ENCODE peak calls at places on chromosomes 12 and 14, in six cellular contexts. E is WTC11, W is A549, L is HepG2, U is K562, R is endothelial cell of umbilical vein. S is an unnamed sample.

GRCh38 chr12:70443274-70443673 is 77.2 kb downstream of the KCNMB4 start:
- DNase-seq in W (no peak), U (no peak), L (no peak), E (no peak), R (peak), S (no peak)

GRCh38 chr12:42336286-42336685 is 10.3 kb downstream of the PPHLN1 start:
- DNase-seq in E (no peak), R (no peak), W (no peak), L (no peak), U (no peak), S (no peak)

GRCh38 chr14:59583755-59584154 is 7.1 kb upstream of the CCDC175 start:
- DNase-seq in W (peak), U (no peak), L (no peak), E (no peak), R (no peak), S (no peak)

GRCh38 chr12:54486173-54486867 is 11.2 kb upstream of the NCKAP1L start:
- DNase-seq in W (no peak), R (no peak), U (no peak), L (no peak), E (no peak), S (no peak)

GRCh38 chr12:15453613-15454012 is 131.3 kb downstream of the PTPRO start:
- DNase-seq in L (no peak), R (no peak), U (no peak), W (no peak), E (no peak), S (no peak)

GRCh38 chr14:94123296-94123695 is 6.1 kb downstream of the IFI27L2 start:
- DNase-seq in R (no peak), L (no peak), E (no peak), W (no peak), U (no peak), S (no peak)

GRCh38 chr14:58098507-58098906 is 53.5 kb downstream of the ARMH4 start:
- DNase-seq in R (peak), L (no peak), W (no peak), U (no peak), E (no peak), S (no peak)

GRCh38 chr14:98208074-98208675 is 1063.8 kb downstream of the BCL11B start:
- DNase-seq in R (no peak), U (no peak), E (no peak), L (no peak), W (no peak), S (no peak)

GRCh38 chr14:67487937-67488893 is at the start of gene TMEM229B:
- DNase-seq in W (no peak), U (no peak), E (no peak), L (no peak), R (no peak), S (no peak)

GRCh38 chr12:1719139-1719538 is 28.3 kb downstream of the ADIPOR2 start:
- DNase-seq in E (no peak), R (no peak), U (no peak), L (no peak), W (no peak), S (no peak)

GRCh38 chr12:124663771-124664366 is 96.5 kb upstream of the NCOR2 start:
- DNase-seq in R (no peak), E (no peak), W (no peak), U (no peak), L (no peak), S (no peak)

GRCh38 chr14:105891221-105891602 is 364.8 kb downstream of the TMEM121 start:
- DNase-seq in W (no peak), R (no peak), E (no peak), L (no peak), U (peak), S (no peak)

GRCh38 chr12:54082402-54082892 is 28.8 kb downstream of the HOXC4 start:
- DNase-seq in W (no peak), L (no peak), E (peak), U (peak), R (no peak), S (no peak)

GRCh38 chr14:99707420-99707819 is 23.3 kb downstream of the CYP46A1 start:
- DNase-seq in L (no peak), W (no peak), U (no peak), E (no peak), R (no peak), S (no peak)

GRCh38 chr14:33986804-33987203 is 35.9 kb upstream of the EGLN3 start:
- DNase-seq in U (no peak), L (no peak), E (no peak), R (peak), W (peak), S (no peak)

GRCh38 chr14:96592591-96593388 is 90.6 kb downstream of the PAPOLA start:
- DNase-seq in U (peak), R (peak), L (peak), E (peak), W (peak), S (peak)

GRCh38 chr12:80195143-80195726 is 95.9 kb downstream of the OTOGL start:
- DNase-seq in R (peak), U (no peak), W (peak), L (peak), E (no peak), S (no peak)

GRCh38 chr14:24366664-24367505 is 1.1 kb upstream of the NFATC4 start:
- DNase-seq in L (peak), E (peak), R (peak), W (peak), U (peak), S (peak)

GRCh38 chr14:104296388-104297312 is 158.3 kb downstream of the KIF26A start:
- DNase-seq in E (peak), U (no peak), R (peak), W (no peak), L (no peak), S (no peak)

GRCh38 chr14:104298458-104298857 is 160.1 kb downstream of the KIF26A start:
- DNase-seq in U (no peak), L (no peak), E (no peak), R (no peak), W (no peak), S (no peak)

GRCh38 chr14:104297721-104298401 is 159.5 kb downstream of the KIF26A start:
- DNase-seq in R (no peak), L (no peak), E (no peak), W (no peak), U (no peak), S (no peak)

GRCh38 chr14:104295681-104296387 is 157.4 kb downstream of the KIF26A start:
- DNase-seq in R (no peak), W (no peak), E (peak), U (no peak), L (no peak), S (no peak)

DNA sequence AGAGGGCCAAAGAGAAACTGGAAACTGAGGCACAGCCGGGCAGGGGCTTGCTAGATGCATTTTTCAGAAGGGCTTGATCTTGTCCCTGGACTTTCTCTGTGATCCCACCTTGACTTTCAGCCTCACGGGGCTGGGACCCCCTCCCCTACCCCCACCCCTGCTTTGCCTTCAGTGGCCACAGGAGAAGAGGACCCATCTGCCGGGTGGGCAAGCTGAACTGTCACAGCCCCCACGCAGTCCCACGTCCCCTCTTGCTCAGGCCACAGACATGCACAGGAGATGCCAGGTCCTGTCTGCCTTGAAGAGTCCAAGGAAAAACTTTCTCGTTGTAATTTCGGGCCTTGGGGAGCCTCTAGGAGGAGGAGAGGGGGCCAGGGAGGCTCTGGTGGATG is 158.9 kb downstream of the KIF26A start:
- DNase-seq in E (no peak), R (no peak), L (no peak), W (no peak), U (no peak), S (no peak)
- TF ChIP-seq JUN in E (no peak), R (no peak), L (no peak), W (no peak), U (no peak), S (no peak)

GRCh38 chr14:89842852-89843251 is 111.7 kb downstream of the EFCAB11 start:
- DNase-seq in W (no peak), L (peak), E (no peak), R (no peak), U (no peak), S (no peak)

GRCh38 chr14:89844508-89844907 is 110.0 kb downstream of the EFCAB11 start:
- DNase-seq in E (no peak), L (no peak), U (no peak), R (no peak), W (no peak), S (no peak)

GRCh38 chr14:89848165-89848564 is 106.4 kb downstream of the EFCAB11 start:
- DNase-seq in W (no peak), E (no peak), U (no peak), L (no peak), R (no peak), S (no peak)

GRCh38 chr14:89841855-89842254 is 112.7 kb downstream of the EFCAB11 start:
- DNase-seq in W (no peak), E (peak), L (no peak), R (no peak), U (no peak), S (no peak)

GRCh38 chr14:89845346-89845745 is 109.2 kb downstream of the EFCAB11 start:
- DNase-seq in U (no peak), W (peak), E (no peak), L (no peak), R (no peak), S (no peak)
- TF ChIP-seq JUN in U (no peak), W (no peak), E (no peak), L (no peak), R (no peak), S (no peak)

GRCh38 chr12:123115409-123116111 is 35.3 kb downstream of the PITPNM2 start:
- DNase-seq in L (no peak), U (no peak), W (no peak), R (no peak), E (no peak), S (no peak)
- TF ChIP-seq JUN in L (no peak), U (no peak), W (no peak), R (no peak), E (no peak), S (no peak)

DNA sequence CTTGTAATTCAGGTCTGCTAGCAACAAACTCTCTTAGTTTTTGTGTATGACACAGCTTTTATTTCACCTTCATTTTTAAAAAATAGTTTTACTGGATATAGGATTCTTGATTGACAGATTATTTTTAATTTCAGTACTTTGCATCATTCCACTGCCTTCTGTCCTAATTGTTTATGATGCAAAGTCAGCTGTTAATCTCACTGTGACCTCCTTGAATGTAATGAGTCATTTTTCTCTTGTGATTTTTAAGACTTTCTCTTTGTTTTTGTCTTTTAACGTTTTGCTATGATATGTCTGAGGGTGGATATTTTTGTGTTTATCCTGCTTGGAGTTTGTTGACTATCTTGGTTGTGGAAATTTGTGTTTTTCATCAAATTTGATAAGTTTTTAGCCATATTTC is 126.3 kb upstream of the FBXO33 start:
- DNase-seq in R (no peak), L (no peak), W (no peak), U (no peak), E (no peak), S (no peak)
- TF ChIP-seq JUN in R (no peak), L (no peak), W (no peak), U (no peak), E (no peak), S (no peak)

DNA sequence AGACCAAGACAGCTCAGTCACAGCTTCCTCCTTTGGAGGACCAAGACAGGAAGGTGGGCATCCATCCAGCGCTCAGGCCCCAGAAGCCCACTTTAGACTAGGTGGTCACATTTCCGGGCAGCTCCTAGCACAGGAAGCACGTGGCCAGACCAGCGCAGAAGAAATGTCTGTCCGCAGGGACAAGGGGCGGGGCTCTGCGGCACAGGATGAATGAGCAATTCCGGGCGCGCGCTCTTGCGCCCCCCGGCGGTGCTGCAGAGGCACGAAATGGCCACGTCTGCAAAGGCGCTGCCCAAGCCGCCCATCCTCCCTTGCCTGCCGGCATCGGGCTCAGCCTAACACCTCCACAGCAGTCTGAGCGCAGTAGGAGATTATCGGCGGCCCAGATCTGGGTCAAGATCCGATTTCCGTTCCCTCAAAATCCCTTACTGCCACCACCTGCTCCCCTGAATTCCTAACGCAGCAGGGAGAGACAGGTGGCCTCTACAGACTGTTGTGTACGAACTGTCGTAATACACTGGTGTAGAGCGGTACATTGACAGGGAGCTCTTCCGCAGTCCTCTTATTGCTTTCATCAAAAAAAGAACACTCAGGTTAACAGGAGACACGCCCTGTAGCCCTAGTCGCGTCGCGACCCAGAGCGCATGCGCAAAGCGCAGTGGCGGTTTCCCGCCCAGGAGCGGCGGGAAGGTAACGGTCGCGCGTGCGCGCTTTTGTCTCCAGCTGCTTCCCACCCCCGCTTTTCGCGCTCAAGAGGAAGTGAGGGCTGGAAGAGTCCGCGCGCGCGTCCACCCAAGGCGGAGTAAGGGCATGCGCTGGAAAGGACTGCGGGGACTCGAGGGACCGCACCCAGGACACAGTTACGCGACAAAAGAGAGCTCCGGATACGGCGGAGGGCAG is 794 bp downstream of the TUBA1B start:
- DNase-seq in W (peak), U (peak), R (peak), L (peak), E (peak), S (peak)
- TF ChIP-seq JUN in W (no peak), U (peak), R (no peak), L (peak), E (peak), S (no peak)

DNA sequence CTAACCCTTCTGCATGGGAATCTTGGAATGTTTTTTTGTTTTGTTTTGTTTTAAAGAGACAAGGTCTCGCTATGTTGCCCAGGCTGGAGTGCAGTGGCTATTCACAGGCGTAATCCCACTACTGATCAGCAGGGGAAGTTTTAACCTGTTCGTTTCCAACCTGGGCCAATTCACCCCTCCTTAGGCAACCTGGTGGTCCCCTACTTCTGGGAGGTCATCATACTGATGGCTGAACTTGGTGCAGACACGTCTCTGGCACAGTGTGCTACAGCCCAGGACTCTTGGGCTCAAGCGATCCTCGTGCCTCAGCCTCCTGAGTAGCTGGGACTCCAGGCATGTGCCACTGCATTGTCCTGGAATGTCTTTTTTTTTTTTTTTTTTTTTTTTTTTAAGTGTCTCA is 48.9 kb upstream of the ISM2 start:
- DNase-seq in L (no peak), R (no peak), W (no peak), E (no peak), U (no peak), S (no peak)
- TF ChIP-seq JUN in L (no peak), R (no peak), W (no peak), E (no peak), U (no peak), S (no peak)

GRCh38 chr12:51183816-51184215 is 10.9 kb upstream of the TFCP2 start:
- DNase-seq in U (peak), E (peak), W (no peak), L (no peak), R (no peak), S (no peak)
- TF ChIP-seq JUN in U (no peak), E (no peak), W (no peak), L (no peak), R (no peak), S (no peak)

GRCh38 chr12:6461401-6462233 is 8.9 kb downstream of the VAMP1 start:
- DNase-seq in W (no peak), U (no peak), R (no peak), E (peak), L (no peak), S (no peak)
- TF ChIP-seq JUN in W (no peak), U (no peak), R (no peak), E (no peak), L (no peak), S (no peak)

GRCh38 chr14:68767248-68767645 is 25.6 kb downstream of the ZFP36L1 start:
- DNase-seq in E (no peak), W (no peak), L (no peak), U (no peak), R (no peak), S (no peak)

GRCh38 chr14:68762944-68763831 is 29.7 kb downstream of the ZFP36L1 start:
- DNase-seq in E (peak), U (peak), W (no peak), R (peak), L (peak), S (no peak)

GRCh38 chr14:68768316-68768715 is 24.6 kb downstream of the ZFP36L1 start:
- DNase-seq in R (no peak), W (no peak), L (no peak), E (no peak), U (no peak), S (no peak)

GRCh38 chr14:68770051-68770450 is 22.8 kb downstream of the ZFP36L1 start:
- DNase-seq in R (no peak), E (no peak), W (no peak), U (no peak), L (no peak), S (no peak)

DNA sequence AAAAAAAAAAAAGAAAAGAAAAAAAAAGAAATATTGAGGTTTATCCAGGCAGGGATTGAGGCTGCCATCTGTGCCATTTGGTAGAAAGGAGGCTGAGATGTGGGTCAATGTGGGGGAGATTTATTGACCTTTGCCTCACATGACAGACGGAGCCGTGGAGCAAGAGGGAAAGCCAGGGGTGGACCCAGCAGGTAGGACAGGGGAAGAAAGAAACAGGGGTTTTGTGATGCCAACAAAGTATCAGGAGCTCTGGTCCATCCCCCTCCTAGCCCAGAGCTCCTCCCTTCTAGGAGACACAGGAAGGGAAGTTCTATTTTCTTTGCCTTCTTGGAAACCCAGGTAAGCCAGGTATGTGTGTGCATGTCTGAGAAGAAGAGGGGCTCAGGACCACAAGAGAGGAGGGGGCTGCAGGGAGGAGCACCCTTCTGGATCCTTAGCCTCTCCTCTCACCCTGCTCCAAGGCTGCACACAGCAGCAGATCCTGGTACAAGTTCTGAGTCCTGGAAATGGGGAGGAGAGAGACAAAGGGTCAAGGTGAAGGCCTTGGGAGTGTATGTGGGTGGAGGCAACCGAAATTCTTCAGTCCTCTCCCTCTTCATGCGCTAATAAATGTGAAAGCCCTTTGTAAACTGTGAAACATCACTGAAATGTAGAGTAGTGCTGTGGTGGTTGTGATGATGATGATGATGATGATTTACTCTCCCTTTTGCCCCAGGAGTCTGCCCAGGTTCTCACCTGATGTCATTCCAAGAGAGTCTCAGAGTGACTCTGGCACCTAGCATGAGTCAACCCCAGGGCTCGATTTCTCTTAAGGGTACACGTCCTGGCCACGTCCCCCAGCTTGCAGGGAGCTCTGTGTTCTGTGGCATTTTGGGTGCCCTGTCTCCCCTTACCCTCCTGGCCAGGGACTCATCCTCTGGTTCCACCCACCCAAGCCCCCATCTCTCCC is 26.3 kb downstream of the ZFP36L1 start:
- DNase-seq in R (no peak), L (no peak), W (no peak), U (no peak), E (no peak), S (no peak)
- TF ChIP-seq JUN in R (no peak), L (no peak), W (no peak), U (no peak), E (no peak), S (no peak)